ENCODE peak calls at places on chromosomes 3 and 15, in four cellular contexts. I is K562, U is SK-N-SH, P is HepG2. X is an unnamed sample.

GRCh38 chr3:26712211-26713026 is 89.8 kb downstream of the LRRC3B start:
- DNase-seq in I (peak; percentile 50), U (peak; percentile 26), P (peak; percentile 34), X (no peak)

GRCh38 chr3:5195605-5196004 is 8.1 kb downstream of the EDEM1 start:
- DNase-seq in I (no peak), U (no peak), P (no peak), X (no peak)

GRCh38 chr3:101038880-101039279 is 45.7 kb upstream of the ABI3BP start:
- DNase-seq in I (no peak), U (no peak), P (no peak), X (no peak)

GRCh38 chr3:113747719-113748046 is 848 bp downstream of the ATP6V1A start:
- DNase-seq in I (no peak), U (no peak), P (peak; percentile 9), X (peak; percentile 30)

GRCh38 chr3:37287776-37288175 is 113.4 kb upstream of the LRRFIP2 start:
- DNase-seq in I (no peak), U (no peak), P (no peak), X (no peak)

GRCh38 chr3:12662593-12663310 is 1.2 kb downstream of the RAF1 start:
- DNase-seq in I (peak; percentile 64), U (peak; percentile 43), P (no peak), X (no peak)

GRCh38 chr3:106542101-106542769 is 673.4 kb upstream of the CBLB start:
- DNase-seq in I (no peak), U (no peak), P (no peak), X (no peak)

GRCh38 chr3:50008931-50009330 is 69.0 kb downstream of the RBM6 start:
- DNase-seq in I (no peak), U (no peak), P (no peak), X (no peak)

GRCh38 chr3:177041021-177041729 is 156.1 kb downstream of the TBL1XR1 start:
- DNase-seq in I (no peak), U (no peak), P (no peak), X (no peak)

GRCh38 chr3:30586091-30586805 is 20.2 kb upstream of the TGFBR2 start:
- DNase-seq in I (no peak), U (no peak), P (no peak), X (no peak)

DNA sequence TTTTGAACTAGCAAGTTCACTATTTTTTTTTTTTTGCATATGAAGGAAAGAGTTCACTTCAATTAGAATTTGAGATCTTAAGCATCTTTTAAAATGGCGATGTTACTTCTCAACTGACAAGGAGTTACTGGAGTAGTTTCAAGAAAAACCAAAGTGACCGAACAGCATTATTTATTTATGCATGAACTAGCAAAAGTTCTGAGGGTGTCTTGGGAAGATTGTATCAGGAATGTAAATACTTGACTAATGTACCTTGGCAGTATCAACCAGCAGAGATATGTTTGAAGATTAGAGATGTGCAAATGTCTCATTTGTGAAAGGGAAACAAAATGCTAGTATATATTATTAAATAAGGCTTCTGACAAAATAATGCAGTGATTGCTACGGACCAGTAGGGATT is 203.9 kb downstream of the KBTBD8 start:
- DNase-seq in I (no peak), U (no peak), P (no peak), X (no peak)
- H3K4me2 ChIP-seq in I (no peak overlapping the region), U (no peak overlapping the region), P (no peak overlapping the region), X (no peak overlapping the region)

DNA sequence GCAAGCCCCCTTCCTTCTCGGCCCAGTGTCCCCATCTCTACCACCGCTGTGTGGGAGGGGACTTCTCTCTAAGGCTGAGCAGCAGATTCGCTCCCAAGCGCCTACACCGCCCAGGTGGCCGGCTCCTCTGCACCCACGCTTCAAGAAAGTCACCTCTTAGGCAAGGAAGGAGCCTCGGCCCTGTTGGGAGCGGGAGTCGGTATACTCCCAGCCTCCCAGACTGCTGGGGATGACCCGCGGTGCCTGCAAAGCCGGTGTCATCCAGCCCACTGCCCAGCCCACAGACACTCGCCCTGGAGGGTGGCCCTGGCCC is 527 bp downstream of the CHRNB4 start:
- DNase-seq in I (no peak), U (no peak), P (no peak), X (no peak)
- TF ChIP-seq NFIC in I (no peak), U (no peak), P (no peak), X (no peak)

GRCh38 chr3:147462856-147463255 is 53.7 kb downstream of the ZIC1 start:
- DNase-seq in I (no peak), U (no peak), P (no peak), X (no peak)
- H3K4me2 ChIP-seq in I (no peak overlapping the region), U (no peak overlapping the region), P (no peak overlapping the region), X (no peak overlapping the region)

GRCh38 chr15:29449136-29449535 is 179.5 kb upstream of the NSMCE3 start:
- DNase-seq in I (peak; percentile 19), U (no peak), P (no peak), X (no peak)
- TF ChIP-seq NFIC in I (no peak), U (no peak), P (no peak), X (no peak)

GRCh38 chr3:126621627-126622345 is 33.1 kb downstream of the TXNRD3 start:
- DNase-seq in I (no peak), U (no peak), P (no peak), X (no peak)

GRCh38 chr3:126620743-126621142 is 34.2 kb downstream of the TXNRD3 start:
- DNase-seq in I (no peak), U (no peak), P (no peak), X (no peak)

GRCh38 chr3:126622694-126623093 is 32.2 kb downstream of the TXNRD3 start:
- DNase-seq in I (no peak), U (no peak), P (no peak), X (no peak)

GRCh38 chr3:126618760-126619159 is 36.2 kb downstream of the TXNRD3 start:
- DNase-seq in I (no peak), U (no peak), P (no peak), X (no peak)

GRCh38 chr3:126621171-126621570 is 33.8 kb downstream of the TXNRD3 start:
- DNase-seq in I (no peak), U (no peak), P (no peak), X (no peak)
- H3K4me2 ChIP-seq in I (no peak overlapping the region), U (peak overlapping the region; percentile 58), P (no peak overlapping the region), X (no peak overlapping the region)

GRCh38 chr15:33844597-33844996 is 123.7 kb upstream of the CHRM5 start:
- DNase-seq in I (no peak), U (no peak), P (no peak), X (no peak)

GRCh38 chr15:33844186-33844585 is 124.1 kb upstream of the CHRM5 start:
- DNase-seq in I (no peak), U (no peak), P (no peak), X (no peak)

GRCh38 chr15:33848011-33848410 is 120.3 kb upstream of the CHRM5 start:
- DNase-seq in I (no peak), U (no peak), P (no peak), X (no peak)

GRCh38 chr15:33846862-33847261 is 121.4 kb upstream of the CHRM5 start:
- DNase-seq in I (no peak), U (no peak), P (no peak), X (no peak)

DNA sequence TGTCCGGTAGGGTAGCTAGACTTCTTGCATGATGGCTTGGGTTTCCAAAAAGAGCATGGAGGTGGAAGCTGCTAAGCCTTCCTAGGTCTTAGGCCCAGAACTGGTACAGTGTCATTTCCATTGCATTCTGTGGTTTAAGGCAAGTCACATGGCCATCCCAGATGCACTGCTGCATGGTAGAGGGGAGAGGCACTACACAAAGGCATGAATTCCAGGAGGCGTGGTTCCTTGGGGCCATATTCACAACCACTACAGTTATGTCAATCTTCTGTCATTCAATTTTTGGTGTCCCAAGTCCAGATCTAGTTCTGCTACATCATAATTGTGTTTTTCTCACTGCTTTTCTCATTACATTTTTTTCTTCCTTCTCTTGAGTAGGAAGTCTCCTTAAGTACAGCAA is 122.1 kb upstream of the CHRM5 start:
- DNase-seq in I (no peak), U (no peak), P (no peak), X (no peak)
- TF ChIP-seq NFIC in I (no peak), U (no peak), P (no peak), X (no peak)

GRCh38 chr15:42001236-42001635 is 19.6 kb downstream of the PLA2G4E start:
- DNase-seq in I (no peak), U (no peak), P (no peak), X (no peak)
- H3K4me2 ChIP-seq in I (no peak overlapping the region), U (no peak overlapping the region), P (no peak overlapping the region), X (no peak overlapping the region)